ENCODE peak calls at places on chromosome 10, in five cellular contexts. P is stromal cell of bone marrow, S is GM03348, Q is left lung, F is SJSA1. W is an unnamed sample.

GRCh38 chr10:114026189-114027040 is 17.3 kb upstream of the ADRB1 start:
- DNase-seq in P (no peak), S (peak), Q (no peak), F (peak), W (no peak)

GRCh38 chr10:77482072-77482471 is 155.5 kb downstream of the KCNMA1 start:
- DNase-seq in F (no peak), Q (no peak), P (no peak), S (no peak), W (no peak)

GRCh38 chr10:11012880-11013279 is 4.8 kb upstream of the CELF2 start:
- DNase-seq in P (no peak), S (no peak), F (no peak), Q (no peak), W (no peak)

GRCh38 chr10:5566606-5567005 is 41.8 kb downstream of the CALML3 start:
- DNase-seq in F (no peak), S (no peak), Q (no peak), P (no peak), W (no peak)

GRCh38 chr10:131975796-131976195 is 5.9 kb downstream of the BNIP3 start:
- DNase-seq in P (no peak), F (no peak), S (no peak), Q (no peak), W (no peak)

GRCh38 chr10:105017116-105017515 is 376.0 kb downstream of the SORCS3 start:
- DNase-seq in F (no peak), Q (no peak), S (no peak), P (no peak), W (no peak)

GRCh38 chr10:17113889-17114288 is 15.7 kb downstream of the CUBN start:
- DNase-seq in F (no peak), P (peak), Q (no peak), S (peak), W (no peak)

GRCh38 chr10:4033341-4033896 is 248.4 kb upstream of the KLF6 start:
- DNase-seq in F (no peak), S (no peak), Q (no peak), P (no peak), W (no peak)

GRCh38 chr10:92760609-92761008 is 70.9 kb downstream of the HHEX start:
- DNase-seq in S (peak), Q (no peak), F (peak), P (peak), W (no peak)

GRCh38 chr10:96468845-96469244 is 44.9 kb downstream of the TLL2 start:
- DNase-seq in F (no peak), P (no peak), S (no peak), Q (no peak), W (no peak)

GRCh38 chr10:116596062-116596461 is 5.3 kb downstream of the PNLIPRP1 start:
- DNase-seq in F (no peak), P (no peak), Q (no peak), S (no peak), W (no peak)

GRCh38 chr10:110850990-110851389 is 20.7 kb upstream of the PDCD4 start:
- DNase-seq in S (peak), F (peak), Q (no peak), P (peak), W (no peak)

GRCh38 chr10:1272079-1272478 is 215.9 kb downstream of the WDR37 start:
- DNase-seq in Q (no peak), F (no peak), S (no peak), P (no peak), W (no peak)

GRCh38 chr10:77490915-77491314 is 146.7 kb downstream of the KCNMA1 start:
- DNase-seq in Q (no peak), P (no peak), F (no peak), S (no peak), W (no peak)

GRCh38 chr10:43053825-43054224 is 23.0 kb upstream of the RET start:
- DNase-seq in Q (no peak), P (no peak), F (no peak), S (no peak), W (no peak)

GRCh38 chr10:103192089-103192450 is 1.0 kb downstream of the NT5C2 start:
- DNase-seq in P (no peak), Q (no peak), S (peak), F (no peak), W (no peak)

GRCh38 chr10:73131913-73132686 is 21.8 kb downstream of the NUDT13 start:
- DNase-seq in S (no peak), P (no peak), F (no peak), Q (no peak), W (no peak)

GRCh38 chr10:28429045-28429444 is 103.9 kb upstream of the WAC start:
- DNase-seq in S (no peak), P (no peak), Q (no peak), F (no peak), W (no peak)

GRCh38 chr10:69644658-69645295 is 14.7 kb downstream of the FAM241B start:
- DNase-seq in S (peak), Q (no peak), F (peak), P (peak), W (peak)

GRCh38 chr10:82628373-82628772 is 753.4 kb downstream of the NRG3 start:
- DNase-seq in Q (no peak), S (no peak), P (no peak), F (no peak), W (no peak)

GRCh38 chr10:100008142-100008522 is 1.6 kb downstream of the DNMBP start:
- DNase-seq in Q (no peak), S (peak), F (peak), P (no peak), W (no peak)

GRCh38 chr10:103232772-103233488 is 12.8 kb upstream of the RPEL1 start:
- DNase-seq in Q (no peak), F (peak), S (no peak), P (peak), W (no peak)

GRCh38 chr10:79316671-79317431 is 30.4 kb upstream of the PPIF start:
- DNase-seq in P (no peak), F (peak), S (no peak), Q (no peak), W (no peak)

GRCh38 chr10:114615600-114616007 is 42.5 kb downstream of the ABLIM1 start:
- DNase-seq in S (no peak), F (no peak), P (no peak), Q (no peak), W (no peak)

GRCh38 chr10:133249975-133250754 is 12.5 kb downstream of the VENTX start:
- DNase-seq in S (no peak), F (no peak), Q (no peak), P (no peak), W (no peak)

GRCh38 chr10:100307716-100308115 is 21.2 kb upstream of the BLOC1S2 start:
- DNase-seq in P (peak), Q (no peak), S (peak), F (no peak), W (no peak)

GRCh38 chr10:43671659-43672555 is 23.2 kb upstream of the ZNF32 start:
- DNase-seq in Q (no peak), S (peak), F (peak), P (peak), W (peak)

GRCh38 chr10:31912898-31913847 is 15.5 kb downstream of the ARHGAP12 start:
- DNase-seq in S (no peak), F (no peak), Q (no peak), P (no peak), W (no peak)

GRCh38 chr10:37495415-37495814 is 362.0 kb downstream of the ZNF248 start:
- DNase-seq in S (no peak), Q (no peak), F (peak), P (peak), W (no peak)

GRCh38 chr10:16996530-16996964 is 133.1 kb downstream of the CUBN start:
- DNase-seq in P (no peak), F (no peak), S (no peak), Q (no peak), W (no peak)

GRCh38 chr10:104054430-104054829 is 31.2 kb downstream of the COL17A1 start:
- DNase-seq in F (peak), Q (no peak), S (peak), P (peak), W (no peak)

W was measured in T-helper 9 cell.